ENCODE peak calls at places on chromosomes 16 and 17, in seven cellular contexts. K is renal cortical epithelial cell; L is dorsolateral prefrontal cortex; I is stimulated activated CD4-positive, alpha-beta T cell treated with anti-CD3 and anti-CD28 coated beads, Interleukin-12 subunit alpha, Interleukin-12 subunit beta, amount 100 ng/mL, for 24 hours; C is hypothalamus; G is activated T-cell treated with anti-CD3 and anti-CD28 coated beads, Interleukin-2, amount 50 U/mL, for 1 hour; S is ecto neural progenitor cell. U is an unnamed sample.

GRCh38 chr17:50055055-50055425 is 870 bp upstream of the ITGA3 start:
- DNase-seq in S (no peak), C (peak; percentile 9), K (peak; percentile 87), G (peak; percentile 35), I (no peak), L (peak; percentile 61), U (peak; percentile 42)

GRCh38 chr17:41739661-41740352 is 5.4 kb upstream of the HAP1 start:
- DNase-seq in K (peak; percentile 81), I (no peak), S (no peak), G (no peak), L (no peak), C (no peak), U (no peak)

GRCh38 chr16:87350681-87351319 is 32.8 kb downstream of the FBXO31 start:
- DNase-seq in S (no peak), I (no peak), G (no peak), C (no peak), K (no peak), L (peak; percentile 68), U (peak; percentile 93)

GRCh38 chr17:62653831-62654829 is 26.7 kb downstream of the MRC2 start:
- DNase-seq in S (peak; percentile 88), I (no peak), G (no peak), C (no peak), K (no peak), L (no peak), U (peak; percentile 73)

GRCh38 chr17:62984801-62985200 is 18.8 kb downstream of the TANC2 start:
- DNase-seq in G (no peak), I (no peak), K (no peak), S (no peak), L (no peak), C (no peak), U (no peak)

GRCh38 chr16:68781784-68782183 is 44.7 kb downstream of the CDH1 start:
- DNase-seq in L (no peak), K (no peak), G (no peak), I (no peak), S (no peak), C (no peak), U (no peak)

GRCh38 chr16:27977966-27978365 is 85.5 kb downstream of the GSG1L start:
- DNase-seq in L (no peak), C (no peak), G (no peak), I (no peak), S (no peak), K (no peak), U (no peak)

GRCh38 chr17:13638855-13639458 is 37.2 kb upstream of the HS3ST3A1 start:
- DNase-seq in K (peak; percentile 63), S (no peak), G (no peak), I (no peak), L (no peak), C (no peak), U (no peak)

GRCh38 chr16:46673320-46674013 is 15.5 kb downstream of the VPS35 start:
- DNase-seq in I (peak; percentile 10), C (no peak), G (peak; percentile 27), K (peak; percentile 66), S (peak; percentile 59), L (peak; percentile 45), U (peak; percentile 45)

GRCh38 chr16:84498859-84499620 is 5.4 kb downstream of the MEAK7 start:
- DNase-seq in L (no peak), G (no peak), C (no peak), K (peak; percentile 56), S (no peak), I (no peak), U (no peak)

GRCh38 chr16:66091462-66091861 is 275.0 kb upstream of the CDH5 start:
- DNase-seq in G (no peak), K (no peak), I (no peak), C (no peak), L (no peak), S (no peak), U (no peak)

GRCh38 chr17:36921131-36921851 is 16.0 kb upstream of the LHX1 start:
- DNase-seq in L (no peak), C (no peak), S (peak; percentile 95), K (peak; percentile 97), I (peak; percentile 35), G (no peak), U (no peak)

GRCh38 chr17:17151541-17151940 is 54.6 kb downstream of the PLD6 start:
- DNase-seq in C (no peak), L (no peak), G (no peak), S (no peak), K (peak; percentile 64), I (no peak), U (no peak)

GRCh38 chr16:59021751-59022150 is 287.6 kb upstream of the GOT2 start:
- DNase-seq in I (no peak), G (no peak), C (no peak), L (no peak), S (no peak), K (peak; percentile 60), U (no peak)

GRCh38 chr16:15422222-15422621 is 12.2 kb upstream of the BMERB1 start:
- DNase-seq in G (no peak), K (no peak), L (no peak), C (no peak), I (no peak), S (no peak), U (no peak)

GRCh38 chr16:6636457-6636856 is 696.2 kb upstream of the RBFOX1 start:
- DNase-seq in C (no peak), S (no peak), I (no peak), G (no peak), K (no peak), L (no peak), U (no peak)

GRCh38 chr16:3810818-3811217 is 69.7 kb downstream of the CREBBP start:
- DNase-seq in C (no peak), I (no peak), K (no peak), S (no peak), G (no peak), L (no peak), U (no peak)

GRCh38 chr17:57988301-57989010 is 402 bp upstream of the VEZF1 start:
- DNase-seq in K (peak; percentile 33), S (peak; percentile 89), L (peak; percentile 78), C (peak; percentile 79), G (peak; percentile 87), I (peak; percentile 44), U (peak; percentile 65)

GRCh38 chr17:75625813-75626486 is 7.3 kb upstream of the SMIM5 start:
- DNase-seq in K (no peak), I (no peak), L (peak; percentile 60), S (peak; percentile 85), G (no peak), C (no peak), U (no peak)

GRCh38 chr17:373616-374225 is 21.1 kb upstream of the RPH3AL start:
- DNase-seq in I (no peak), L (no peak), S (no peak), K (no peak), G (no peak), C (no peak), U (no peak)

U was measured in posterior cingulate gyrus.